ENCODE peak calls at places on chromosomes 2 and 18, in six cellular contexts. One of them, this sample, is unnamed.

GRCh38 chr2:120319686-120320317 is 26.1 kb upstream of the INHBB start:
- DNase-seq in activated CD4-positive, CD25-positive, alpha-beta regulatory T cell: no peak
- DNase-seq in mucosa of gallbladder: no peak
- DNase-seq in lower lobe of right lung: peak; percentile 20
- DNase-seq in nephron progenitor cell: no peak
- DNase-seq in NCI-H510A treated with DMSO at 0.1 percent for 48 hours: no peak
- DNase-seq in this sample: no peak

GRCh38 chr2:63712748-63713147 is 124.0 kb downstream of the MDH1 start:
- DNase-seq in nephron progenitor cell: no peak
- DNase-seq in NCI-H510A treated with DMSO at 0.1 percent for 48 hours: no peak
- DNase-seq in lower lobe of right lung: no peak
- DNase-seq in activated CD4-positive, CD25-positive, alpha-beta regulatory T cell: no peak
- DNase-seq in mucosa of gallbladder: no peak
- DNase-seq in this sample: peak; percentile 28

GRCh38 chr2:234556848-234557573 is 60.1 kb upstream of the ARL4C start:
- DNase-seq in NCI-H510A treated with DMSO at 0.1 percent for 48 hours: no peak
- DNase-seq in mucosa of gallbladder: no peak
- DNase-seq in lower lobe of right lung: no peak
- DNase-seq in nephron progenitor cell: no peak
- DNase-seq in activated CD4-positive, CD25-positive, alpha-beta regulatory T cell: no peak
- DNase-seq in this sample: no peak

GRCh38 chr2:9110893-9111569 is 95.6 kb upstream of the ASAP2 start:
- DNase-seq in lower lobe of right lung: no peak
- DNase-seq in NCI-H510A treated with DMSO at 0.1 percent for 48 hours: no peak
- DNase-seq in nephron progenitor cell: peak; percentile 45
- DNase-seq in mucosa of gallbladder: no peak
- DNase-seq in activated CD4-positive, CD25-positive, alpha-beta regulatory T cell: no peak
- DNase-seq in this sample: no peak

GRCh38 chr18:22691988-22692710 is 241.0 kb upstream of the RBBP8 start:
- DNase-seq in activated CD4-positive, CD25-positive, alpha-beta regulatory T cell: no peak
- DNase-seq in nephron progenitor cell: no peak
- DNase-seq in NCI-H510A treated with DMSO at 0.1 percent for 48 hours: no peak
- DNase-seq in mucosa of gallbladder: no peak
- DNase-seq in lower lobe of right lung: no peak
- DNase-seq in this sample: no peak

GRCh38 chr2:199085201-199085750 is 372.5 kb downstream of the SATB2 start:
- DNase-seq in mucosa of gallbladder: no peak
- DNase-seq in NCI-H510A treated with DMSO at 0.1 percent for 48 hours: no peak
- DNase-seq in activated CD4-positive, CD25-positive, alpha-beta regulatory T cell: no peak
- DNase-seq in nephron progenitor cell: no peak
- DNase-seq in lower lobe of right lung: no peak
- DNase-seq in this sample: no peak

GRCh38 chr2:156151351-156151750 is 181.2 kb downstream of the NR4A2 start:
- DNase-seq in nephron progenitor cell: no peak
- DNase-seq in mucosa of gallbladder: no peak
- DNase-seq in activated CD4-positive, CD25-positive, alpha-beta regulatory T cell: no peak
- DNase-seq in NCI-H510A treated with DMSO at 0.1 percent for 48 hours: no peak
- DNase-seq in lower lobe of right lung: no peak
- DNase-seq in this sample: no peak

GRCh38 chr2:3293221-3293620 is 84.4 kb downstream of the EIPR1 start:
- DNase-seq in activated CD4-positive, CD25-positive, alpha-beta regulatory T cell: no peak
- DNase-seq in lower lobe of right lung: no peak
- DNase-seq in mucosa of gallbladder: no peak
- DNase-seq in NCI-H510A treated with DMSO at 0.1 percent for 48 hours: no peak
- DNase-seq in nephron progenitor cell: no peak
- DNase-seq in this sample: peak; percentile 9

GRCh38 chr2:43276517-43276931 is 50.1 kb upstream of the ZFP36L2 start:
- DNase-seq in lower lobe of right lung: no peak
- DNase-seq in nephron progenitor cell: no peak
- DNase-seq in mucosa of gallbladder: peak; percentile 33
- DNase-seq in NCI-H510A treated with DMSO at 0.1 percent for 48 hours: no peak
- DNase-seq in activated CD4-positive, CD25-positive, alpha-beta regulatory T cell: no peak
- DNase-seq in this sample: no peak

GRCh38 chr2:219442206-219443015 is 7.8 kb downstream of the SPEG start:
- DNase-seq in mucosa of gallbladder: no peak
- DNase-seq in lower lobe of right lung: no peak
- DNase-seq in activated CD4-positive, CD25-positive, alpha-beta regulatory T cell: no peak
- DNase-seq in nephron progenitor cell: no peak
- DNase-seq in NCI-H510A treated with DMSO at 0.1 percent for 48 hours: no peak
- DNase-seq in this sample: no peak

GRCh38 chr18:28127228-28127627 is 49.7 kb downstream of the CDH2 start:
- DNase-seq in mucosa of gallbladder: no peak
- DNase-seq in lower lobe of right lung: no peak
- DNase-seq in nephron progenitor cell: no peak
- DNase-seq in NCI-H510A treated with DMSO at 0.1 percent for 48 hours: no peak
- DNase-seq in activated CD4-positive, CD25-positive, alpha-beta regulatory T cell: no peak
- DNase-seq in this sample: no peak

GRCh38 chr2:174545240-174545639 is 52.4 kb downstream of the WIPF1 start:
- DNase-seq in nephron progenitor cell: no peak
- DNase-seq in activated CD4-positive, CD25-positive, alpha-beta regulatory T cell: no peak
- DNase-seq in NCI-H510A treated with DMSO at 0.1 percent for 48 hours: no peak
- DNase-seq in mucosa of gallbladder: no peak
- DNase-seq in lower lobe of right lung: no peak
- DNase-seq in this sample: no peak

GRCh38 chr18:48572402-48573126 is 33.7 kb downstream of the CTIF start:
- DNase-seq in NCI-H510A treated with DMSO at 0.1 percent for 48 hours: no peak
- DNase-seq in lower lobe of right lung: no peak
- DNase-seq in activated CD4-positive, CD25-positive, alpha-beta regulatory T cell: no peak
- DNase-seq in mucosa of gallbladder: no peak
- DNase-seq in nephron progenitor cell: no peak
- DNase-seq in this sample: no peak

GRCh38 chr2:32678825-32679224 is 51.0 kb downstream of the TTC27 start:
- DNase-seq in lower lobe of right lung: no peak
- DNase-seq in mucosa of gallbladder: no peak
- DNase-seq in activated CD4-positive, CD25-positive, alpha-beta regulatory T cell: no peak
- DNase-seq in nephron progenitor cell: no peak
- DNase-seq in NCI-H510A treated with DMSO at 0.1 percent for 48 hours: no peak
- DNase-seq in this sample: no peak

This sample was measured in adrenal gland.